ENCODE peak calls at places on chromosomes 5 and 9, in eight cellular contexts. Q, J, T, Z, N, P, U and X are unnamed samples.
A peak's percentile ranks its signal among the peaks of the same experiment; 100 is the strongest.

GRCh38 chr9:124776952-124777645 is at the start of gene OLFML2A:
- DNase-seq in Q (no peak), J (no peak), T (peak; percentile 65), Z (no peak), N (peak; percentile 58), P (no peak), U (no peak), X (peak; percentile 72)

GRCh38 chr9:112559629-112560413 is 73.2 kb downstream of the KIAA1958 start:
- DNase-seq in Q (no peak), J (no peak), T (no peak), Z (no peak), N (no peak), P (no peak), U (no peak), X (no peak)

GRCh38 chr9:112905084-112905483 is 14.4 kb upstream of the SLC46A2 start:
- DNase-seq in Q (no peak), J (no peak), T (no peak), Z (peak; percentile 54), N (no peak), P (no peak), U (no peak), X (no peak)

GRCh38 chr5:149957855-149958254 is 2.7 kb upstream of the SLC26A2 start:
- DNase-seq in Q (no peak), J (no peak), T (no peak), Z (peak; percentile 49), N (peak; percentile 48), P (no peak), U (no peak), X (no peak)

GRCh38 chr9:115362101-115362500 is 244.1 kb upstream of the TNC start:
- DNase-seq in Q (no peak), J (no peak), T (no peak), Z (no peak), N (no peak), P (no peak), U (no peak), X (no peak)

GRCh38 chr5:79255786-79256557 is 20.0 kb downstream of the JMY start:
- DNase-seq in Q (no peak), J (peak; percentile 63), T (no peak), Z (peak; percentile 45), N (peak; percentile 52), P (peak; percentile 40), U (no peak), X (no peak)

GRCh38 chr5:33205070-33205469 is 235.7 kb upstream of the TARS1 start:
- DNase-seq in Q (no peak), J (no peak), T (no peak), Z (no peak), N (no peak), P (no peak), U (no peak), X (no peak)

GRCh38 chr5:82931110-82931509 is 146.1 kb downstream of the TMEM167A start:
- DNase-seq in Q (no peak), J (no peak), T (no peak), Z (no peak), N (no peak), P (no peak), U (no peak), X (no peak)

GRCh38 chr5:104569621-104570020 is 1007.0 kb upstream of the NUDT12 start:
- DNase-seq in Q (no peak), J (no peak), T (no peak), Z (no peak), N (no peak), P (no peak), U (no peak), X (no peak)

GRCh38 chr9:104927216-104927911 is 591 bp downstream of the ABCA1 start:
- DNase-seq in Q (no peak), J (no peak), T (peak; percentile 50), Z (peak; percentile 55), N (peak; percentile 48), P (peak; percentile 31), U (peak; percentile 73), X (peak; percentile 77)

GRCh38 chr9:3848445-3849114 is 322.8 kb upstream of the RFX3 start:
- DNase-seq in Q (no peak), J (peak; percentile 47), T (no peak), Z (peak; percentile 4), N (no peak), P (no peak), U (no peak), X (no peak)

GRCh38 chr5:62937661-62938558 is 359.3 kb downstream of the LRRC70 start:
- DNase-seq in Q (peak; percentile 8), J (no peak), T (no peak), Z (peak; percentile 58), N (no peak), P (no peak), U (no peak), X (no peak)

GRCh38 chr9:115988701-115989100 is 164.9 kb upstream of the PAPPA start:
- DNase-seq in Q (no peak), J (no peak), T (no peak), Z (no peak), N (no peak), P (no peak), U (no peak), X (no peak)

GRCh38 chr5:5298841-5299543 is 123.5 kb upstream of the ICE1 start:
- DNase-seq in Q (no peak), J (no peak), T (no peak), Z (no peak), N (no peak), P (no peak), U (no peak), X (no peak)

GRCh38 chr5:10902145-10902544 is 141.1 kb upstream of the DAP start:
- DNase-seq in Q (no peak), J (no peak), T (no peak), Z (no peak), N (no peak), P (no peak), U (no peak), X (no peak)

GRCh38 chr9:94780516-94780950 is 54.0 kb downstream of the AOPEP start:
- DNase-seq in Q (no peak), J (no peak), T (no peak), Z (no peak), N (no peak), P (no peak), U (no peak), X (no peak)

GRCh38 chr9:95087659-95088242 is 229.8 kb downstream of the FANCC start:
- DNase-seq in Q (no peak), J (no peak), T (no peak), Z (no peak), N (peak; percentile 42), P (peak; percentile 67), U (peak; percentile 61), X (peak; percentile 72)

DNA sequence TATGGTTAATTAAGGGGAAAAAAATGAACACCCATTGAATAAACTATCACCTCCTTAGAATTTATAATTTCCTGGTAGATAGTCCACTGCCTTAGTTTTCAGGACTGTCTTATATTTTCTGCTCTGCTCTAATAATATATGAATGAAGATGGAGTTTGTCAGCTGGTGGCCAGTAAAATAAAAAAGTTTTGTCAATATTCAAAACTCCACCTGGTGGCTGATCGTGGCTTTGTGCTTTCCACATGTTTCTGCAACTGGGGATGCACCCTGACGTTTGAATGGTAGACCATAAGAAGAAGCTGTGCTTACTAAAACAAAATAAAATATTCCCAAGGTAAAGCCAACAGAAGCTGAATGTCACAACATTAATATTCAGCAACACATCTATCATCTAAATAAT is 286.6 kb upstream of the IZUMO3 start:
- DNase-seq in Q (no peak), J (no peak), T (no peak), Z (peak; percentile 3), N (no peak), P (no peak), U (no peak), X (no peak)
- TF ChIP-seq CTCF in Q (no peak), J (peak; percentile 40), T (no peak), Z (no peak), N (no peak), P (no peak), U (no peak), X (no peak)

DNA sequence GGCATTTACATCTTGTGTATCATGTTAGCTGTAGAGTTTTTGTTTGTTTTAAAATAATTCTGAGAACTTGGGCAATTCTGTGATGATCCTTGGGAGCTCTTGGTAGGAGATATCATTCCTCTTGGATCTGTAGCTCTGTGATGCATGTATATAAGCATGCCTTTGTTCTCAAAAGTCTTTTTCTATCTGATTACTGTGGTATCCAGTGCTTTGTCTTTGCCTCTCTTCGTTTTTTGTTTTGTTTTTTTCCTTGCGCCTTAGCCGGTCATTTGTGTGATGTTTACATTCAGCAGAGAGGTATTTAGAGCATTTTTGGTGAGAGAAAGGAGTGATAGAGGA is 110.0 kb downstream of the PAM start:
- DNase-seq in Q (no peak), J (no peak), T (no peak), Z (no peak), N (no peak), P (no peak), U (no peak), X (no peak)
- H3K27ac ChIP-seq in Q (peak overlapping the region; percentile 75), J (peak overlapping the region; percentile 64), T (peak overlapping the region; percentile 91), Z (no peak overlapping the region), N (peak overlapping the region; percentile 84), P (peak overlapping the region; percentile 85), U (peak overlapping the region; percentile 92), X (peak overlapping the region; percentile 88)

GRCh38 chr9:16626577-16627130 is 243.8 kb downstream of the BNC2 start:
- DNase-seq in Q (no peak), J (no peak), T (no peak), Z (no peak), N (peak; percentile 49), P (no peak), U (no peak), X (peak; percentile 76)

GRCh38 chr9:16627967-16628366 is 242.5 kb downstream of the BNC2 start:
- DNase-seq in Q (peak; percentile 52), J (no peak), T (no peak), Z (no peak), N (no peak), P (no peak), U (peak; percentile 67), X (peak; percentile 84)

GRCh38 chr9:16624356-16624755 is 246.1 kb downstream of the BNC2 start:
- DNase-seq in Q (no peak), J (no peak), T (no peak), Z (no peak), N (no peak), P (no peak), U (no peak), X (no peak)

GRCh38 chr9:16625106-16625505 is 245.4 kb downstream of the BNC2 start:
- DNase-seq in Q (no peak), J (no peak), T (no peak), Z (no peak), N (no peak), P (no peak), U (no peak), X (no peak)

GRCh38 chr9:16625831-16626230 is 244.6 kb downstream of the BNC2 start:
- DNase-seq in Q (no peak), J (no peak), T (no peak), Z (no peak), N (no peak), P (no peak), U (no peak), X (no peak)
- TF ChIP-seq EP300 in Q (no peak), J (no peak), T (no peak), Z (no peak), N (no peak), P (no peak), U (no peak), X (no peak)

DNA sequence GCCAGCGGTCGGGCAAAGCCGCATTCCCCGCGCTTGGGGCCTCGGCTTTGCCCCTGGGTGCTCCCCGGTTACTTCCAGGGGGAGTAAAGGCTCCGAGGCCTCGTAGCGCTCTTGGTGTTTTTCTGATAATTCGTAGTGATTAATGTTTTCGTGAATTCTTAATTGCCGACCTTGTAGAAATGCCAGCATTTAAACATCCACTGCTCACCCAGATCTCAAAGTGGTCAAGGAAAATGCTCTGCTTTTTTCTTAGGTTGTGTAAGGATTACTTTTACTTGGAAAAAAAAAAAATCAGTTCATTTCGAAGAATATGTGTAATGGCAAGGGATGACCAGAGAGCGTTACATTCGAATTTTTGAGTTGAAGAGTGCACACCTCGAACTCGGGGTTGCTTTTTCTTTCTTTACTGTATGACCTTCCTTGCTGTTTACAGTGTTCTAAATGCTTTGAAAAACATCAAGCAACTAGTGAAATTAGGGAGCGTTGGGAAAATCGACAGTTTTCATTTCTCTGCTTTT is 731 bp upstream of the TUT7 start:
- DNase-seq in Q (no peak), J (no peak), T (no peak), Z (peak; percentile 12), N (peak; percentile 28), P (no peak), U (no peak), X (no peak)
- TF ChIP-seq CTCF in Q (no peak), J (no peak), T (peak; percentile 37), Z (no peak), N (no peak), P (no peak), U (peak; percentile 3), X (peak; percentile 16)